ENCODE peak calls at places on chromosomes 13 and 19, in seven cellular contexts. G is AG09309, H is thoracic aorta, Y is transverse colon, P is endothelial cell, B is ovary, L is fibroblast of mammary gland. Q is an unnamed sample.

GRCh38 chr13:101554420-101555125 is 102.1 kb downstream of the ITGBL1 start:
- DNase-seq in B (no peak), G (no peak), P (no peak), Y (no peak), L (peak), H (no peak), Q (no peak)

GRCh38 chr13:71240906-71241305 is 626.1 kb downstream of the DACH1 start:
- DNase-seq in G (no peak), L (no peak), Y (no peak), P (no peak), B (no peak), H (no peak), Q (no peak)

GRCh38 chr19:35545001-35545854 is at the start of gene TMEM147:
- DNase-seq in B (peak), P (peak), H (peak), G (peak), Y (peak), L (peak), Q (peak)

GRCh38 chr13:110131424-110131823 is 175.5 kb downstream of the COL4A1 start:
- DNase-seq in G (no peak), Y (no peak), H (no peak), B (no peak), L (no peak), P (peak), Q (no peak)

GRCh38 chr19:2542341-2543069 is 66.6 kb downstream of the GADD45B start:
- DNase-seq in P (no peak), L (peak), H (no peak), G (no peak), B (no peak), Y (peak), Q (no peak)

GRCh38 chr19:46014534-46014933 is 8.3 kb downstream of the PGLYRP1 start:
- DNase-seq in B (no peak), Y (no peak), G (no peak), H (no peak), L (no peak), P (no peak), Q (no peak)

GRCh38 chr13:107407074-107407473 is 808.3 kb downstream of the LIG4 start:
- DNase-seq in H (no peak), P (no peak), B (no peak), Y (no peak), L (no peak), G (no peak), Q (no peak)

GRCh38 chr13:94305934-94306333 is 173.5 kb downstream of the DCT start:
- DNase-seq in B (no peak), H (no peak), Y (no peak), P (no peak), L (peak), G (no peak), Q (no peak)

GRCh38 chr13:48333976-48334375 is 30.4 kb downstream of the RB1 start:
- DNase-seq in Y (no peak), H (no peak), P (no peak), G (peak), L (peak), B (no peak), Q (no peak)

GRCh38 chr13:97723655-97724054 is 229.8 kb upstream of the IPO5 start:
- DNase-seq in H (no peak), P (no peak), L (no peak), Y (no peak), G (no peak), B (no peak), Q (no peak)

GRCh38 chr13:44648392-44649117 is 72.4 kb upstream of the TSC22D1 start:
- DNase-seq in G (no peak), L (peak), H (no peak), B (no peak), Y (no peak), P (no peak), Q (no peak)
- TF ChIP-seq CTCF in G (no peak), L (peak), H (no peak), B (no peak), Y (peak), P (peak), Q (peak)

GRCh38 chr19:13959962-13960862 is 7.9 kb downstream of the DCAF15 start:
- DNase-seq in H (no peak), P (peak), Y (no peak), B (no peak), L (no peak), G (no peak), Q (no peak)
- TF ChIP-seq CTCF in H (no peak), P (no peak), Y (peak), B (no peak), L (peak), G (peak), Q (peak)

DNA sequence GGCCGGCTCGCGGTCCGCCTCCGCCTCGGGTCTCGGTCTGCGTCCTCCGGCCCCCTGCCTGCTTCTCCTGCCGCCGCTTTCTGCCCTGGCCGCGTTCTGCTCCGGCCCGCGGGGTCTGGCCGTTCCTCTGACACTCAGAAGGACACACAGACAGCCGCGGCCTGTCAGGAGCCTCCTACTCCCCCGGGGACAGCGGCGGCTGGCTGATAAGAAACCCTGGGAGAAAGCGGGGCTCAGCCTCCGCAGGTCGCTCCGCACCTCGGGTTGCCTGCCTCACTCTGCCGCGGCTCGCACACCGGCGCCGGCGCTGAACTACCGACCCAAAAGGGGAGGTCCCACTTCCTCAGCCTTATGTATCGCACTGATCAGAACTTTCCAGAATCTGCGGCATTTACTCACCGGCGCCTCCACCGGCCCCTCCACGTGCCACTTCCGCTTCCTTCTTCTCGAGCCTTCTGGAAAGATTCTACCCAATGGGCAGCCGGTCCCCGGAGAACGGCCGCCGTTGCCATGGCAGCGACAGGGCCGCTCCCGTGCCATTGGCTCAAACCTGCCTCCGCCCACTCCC is at the start of gene HSPH1:
- DNase-seq in B (peak), H (peak), L (peak), P (peak), Y (peak), G (peak), Q (peak)
- TF ChIP-seq CTCF in B (peak), H (peak), L (no peak), P (no peak), Y (no peak), G (peak), Q (no peak)

DNA sequence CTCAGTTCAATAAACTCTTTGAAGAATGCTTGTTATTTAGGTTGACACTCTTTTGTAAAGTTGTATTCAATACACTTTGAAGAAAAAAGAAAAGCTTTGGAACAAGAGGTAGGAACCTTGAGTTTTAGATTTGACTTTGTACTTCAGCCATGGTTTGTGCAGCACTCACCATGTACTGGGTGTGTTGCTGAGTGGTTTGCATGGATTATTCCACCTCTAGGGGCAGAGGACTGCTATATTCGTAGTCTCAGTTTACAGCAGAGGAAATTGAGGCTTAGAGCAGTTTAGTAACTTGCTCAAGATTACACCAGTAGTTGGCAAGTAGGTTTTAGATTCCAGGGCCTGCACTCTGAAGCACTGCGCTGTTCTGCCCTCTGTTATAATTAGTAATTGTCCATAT is 68.8 kb downstream of the DNAJC3 start:
- DNase-seq in B (no peak), H (no peak), G (no peak), Y (no peak), P (no peak), L (peak), Q (no peak)
- TF ChIP-seq CTCF in B (no peak), H (no peak), G (peak), Y (no peak), P (peak), L (peak), Q (no peak)

GRCh38 chr19:12833747-12834417 is 497 bp downstream of the RTBDN start:
- DNase-seq in B (no peak), P (no peak), H (no peak), L (no peak), Y (peak), G (no peak), Q (no peak)
- TF ChIP-seq CTCF in B (no peak), P (no peak), H (no peak), L (no peak), Y (no peak), G (no peak), Q (no peak)

DNA sequence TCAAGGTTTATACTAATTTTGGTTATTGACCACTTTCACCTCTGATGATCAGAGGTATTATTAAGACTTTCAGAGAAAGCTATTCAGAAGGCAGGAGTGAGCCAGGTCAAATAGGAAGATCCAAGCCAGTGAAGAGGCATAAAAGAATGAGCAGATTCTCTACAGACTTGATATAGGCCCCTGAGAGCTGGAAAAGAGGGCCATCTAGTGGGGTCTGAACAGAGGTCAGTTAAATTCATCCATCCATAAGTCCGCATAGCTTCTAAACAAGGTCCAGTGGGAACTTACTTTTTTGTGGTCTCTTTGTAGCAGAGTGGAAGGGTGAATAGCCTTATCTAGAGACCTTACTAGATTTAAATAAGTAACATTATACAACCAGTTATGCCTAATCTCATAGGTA is 126.6 kb upstream of the UFM1 start:
- DNase-seq in L (peak), H (no peak), B (no peak), P (peak), G (peak), Y (no peak), Q (no peak)
- TF ChIP-seq CTCF in L (peak), H (no peak), B (no peak), P (no peak), G (peak), Y (no peak), Q (no peak)

GRCh38 chr19:9838324-9838723 is 3.2 kb downstream of the PIN1 start:
- DNase-seq in Y (no peak), G (no peak), B (no peak), H (no peak), P (no peak), L (no peak), Q (no peak)

GRCh38 chr19:9835507-9835949 is 410 bp downstream of the PIN1 start:
- DNase-seq in H (no peak), L (no peak), G (no peak), P (no peak), B (no peak), Y (peak), Q (no peak)

GRCh38 chr19:9834302-9834725 is 804 bp upstream of the PIN1 start:
- DNase-seq in L (no peak), Y (no peak), G (no peak), P (no peak), B (no peak), H (no peak), Q (no peak)

GRCh38 chr19:9836021-9836420 is 903 bp downstream of the PIN1 start:
- DNase-seq in B (no peak), H (no peak), Y (no peak), P (no peak), G (peak), L (peak), Q (no peak)

GRCh38 chr19:9834726-9835506 is at the start of gene PIN1:
- DNase-seq in G (peak), B (peak), L (peak), Y (peak), H (peak), P (peak), Q (peak)
- TF ChIP-seq CTCF in G (peak), B (peak), L (no peak), Y (peak), H (peak), P (peak), Q (peak)

GRCh38 chr13:30857018-30857417 is 49.1 kb upstream of the MEDAG start:
- DNase-seq in Y (no peak), G (no peak), B (no peak), P (no peak), H (no peak), L (no peak), Q (no peak)
- TF ChIP-seq CTCF in Y (no peak), G (peak), B (no peak), P (no peak), H (no peak), L (no peak), Q (no peak)

GRCh38 chr19:41352279-41352608 is 1.5 kb downstream of the TGFB1 start:
- DNase-seq in Y (no peak), L (no peak), P (no peak), B (no peak), H (no peak), G (no peak), Q (no peak)

GRCh38 chr19:41354343-41354974 is 737 bp upstream of the TGFB1 start:
- DNase-seq in P (no peak), B (peak), H (no peak), Y (no peak), L (no peak), G (no peak), Q (no peak)

GRCh38 chr19:41353466-41354342 is at the start of gene TGFB1:
- DNase-seq in G (peak), Y (peak), P (peak), B (peak), H (peak), L (peak), Q (peak)

GRCh38 chr19:41351339-41352245 is 2.1 kb downstream of the TGFB1 start:
- DNase-seq in P (peak), Y (peak), G (no peak), H (no peak), L (peak), B (peak), Q (peak)

DNA sequence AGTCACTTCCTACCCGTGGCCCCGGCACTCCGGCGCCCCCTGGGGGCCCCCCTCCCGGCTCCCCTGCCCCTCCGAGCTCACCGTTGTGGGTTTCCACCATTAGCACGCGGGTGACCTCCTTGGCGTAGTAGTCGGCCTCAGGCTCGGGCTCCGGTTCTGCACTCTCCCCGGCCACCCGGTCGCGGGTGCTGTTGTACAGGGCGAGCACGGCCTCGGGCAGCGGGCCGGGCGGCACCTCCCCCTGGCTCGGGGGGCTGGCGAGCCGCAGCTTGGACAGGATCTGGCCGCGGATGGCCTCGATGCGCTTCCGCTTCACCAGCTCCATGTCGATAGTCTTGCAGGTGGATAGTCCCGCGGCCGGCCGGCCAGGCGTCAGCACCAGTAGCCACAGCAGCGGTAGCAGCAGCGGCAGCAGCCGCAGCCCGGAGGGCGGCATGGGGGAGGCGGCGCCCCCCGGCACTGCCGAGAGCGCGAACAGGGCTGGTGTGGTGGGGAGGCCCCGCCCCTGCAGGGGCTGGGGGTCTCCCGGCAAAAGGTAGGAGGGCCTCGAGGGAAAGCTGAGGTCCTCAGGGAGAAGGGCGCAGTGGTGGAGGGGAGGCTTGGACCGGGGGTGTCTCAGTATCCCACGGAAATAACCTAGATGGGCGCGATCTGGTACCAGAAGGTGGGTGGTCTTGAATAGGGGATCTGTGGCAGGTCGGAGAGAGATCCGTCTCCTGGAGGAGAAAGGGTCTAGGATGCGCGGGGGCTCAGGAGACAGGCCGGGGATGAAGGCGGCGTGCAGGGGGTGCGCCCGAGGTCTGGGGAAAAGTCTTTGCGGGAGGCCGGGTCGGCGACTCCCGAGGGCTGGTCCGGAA is 885 bp downstream of the TGFB1 start:
- DNase-seq in P (peak), L (peak), G (no peak), Y (peak), H (no peak), B (peak), Q (peak)
- TF ChIP-seq CTCF in P (peak), L (peak), G (peak), Y (peak), H (peak), B (peak), Q (peak)

GRCh38 chr13:86085890-86086289 is 286.7 kb upstream of the SLITRK6 start:
- DNase-seq in G (no peak), B (no peak), H (no peak), L (no peak), Y (no peak), P (no peak), Q (no peak)
- TF ChIP-seq CTCF in G (no peak), B (no peak), H (no peak), L (no peak), Y (no peak), P (no peak), Q (no peak)